ENCODE peak calls at places on chromosomes 2 and 18, in four cellular contexts. J is K562, M is suprapubic skin, O is sigmoid colon. D is an unnamed sample.
A peak's percentile ranks its signal among the peaks of the same experiment; 100 is the strongest.

GRCh38 chr2:29747786-29748470 is 173.5 kb downstream of the ALK start:
- DNase-seq in O (no peak), J (no peak), M (no peak), D (no peak)

GRCh38 chr2:86807462-86808275 is 17.0 kb upstream of the CD8A start:
- DNase-seq in O (no peak), J (no peak), M (no peak), D (no peak)

GRCh38 chr2:38098351-38099095 is 22.6 kb upstream of the CYP1B1 start:
- DNase-seq in J (no peak), M (no peak), O (no peak), D (no peak)

GRCh38 chr2:16763493-16763899 is 97.9 kb upstream of the CYRIA start:
- DNase-seq in M (no peak), J (no peak), O (no peak), D (no peak)

GRCh38 chr2:83517727-83518368 is 941.2 kb downstream of the SUCLG1 start:
- DNase-seq in M (no peak), O (no peak), J (peak; percentile 4), D (no peak)

GRCh38 chr18:25349926-25350560 is 1.9 kb downstream of the ZNF521 start:
- DNase-seq in M (peak; percentile 80), O (peak; percentile 68), J (no peak), D (no peak)

GRCh38 chr2:178404380-178404767 is 46.6 kb downstream of the PRKRA start:
- DNase-seq in M (no peak), J (peak; percentile 23), O (no peak), D (no peak)

GRCh38 chr2:128388414-128389032 is 69.9 kb upstream of the HS6ST1 start:
- DNase-seq in O (peak; percentile 14), M (peak; percentile 61), J (no peak), D (no peak)

GRCh38 chr2:57877811-57878572 is 168.6 kb upstream of the VRK2 start:
- DNase-seq in O (no peak), M (no peak), J (no peak), D (no peak)

GRCh38 chr18:49762191-49763077 is 50.9 kb downstream of the ACAA2 start:
- DNase-seq in O (no peak), J (no peak), M (peak; percentile 72), D (peak; percentile 88)

GRCh38 chr2:228321019-228321418 is 139.5 kb upstream of the SPHKAP start:
- DNase-seq in M (no peak), O (no peak), J (no peak), D (no peak)

GRCh38 chr2:149860276-149860921 is 272.8 kb upstream of the MMADHC start:
- DNase-seq in M (no peak), J (no peak), O (peak; percentile 65), D (no peak)

GRCh38 chr2:178484245-178485041 is 4.2 kb downstream of the PLEKHA3 start:
- DNase-seq in O (peak; percentile 61), J (peak; percentile 10), M (no peak), D (no peak)

DNA sequence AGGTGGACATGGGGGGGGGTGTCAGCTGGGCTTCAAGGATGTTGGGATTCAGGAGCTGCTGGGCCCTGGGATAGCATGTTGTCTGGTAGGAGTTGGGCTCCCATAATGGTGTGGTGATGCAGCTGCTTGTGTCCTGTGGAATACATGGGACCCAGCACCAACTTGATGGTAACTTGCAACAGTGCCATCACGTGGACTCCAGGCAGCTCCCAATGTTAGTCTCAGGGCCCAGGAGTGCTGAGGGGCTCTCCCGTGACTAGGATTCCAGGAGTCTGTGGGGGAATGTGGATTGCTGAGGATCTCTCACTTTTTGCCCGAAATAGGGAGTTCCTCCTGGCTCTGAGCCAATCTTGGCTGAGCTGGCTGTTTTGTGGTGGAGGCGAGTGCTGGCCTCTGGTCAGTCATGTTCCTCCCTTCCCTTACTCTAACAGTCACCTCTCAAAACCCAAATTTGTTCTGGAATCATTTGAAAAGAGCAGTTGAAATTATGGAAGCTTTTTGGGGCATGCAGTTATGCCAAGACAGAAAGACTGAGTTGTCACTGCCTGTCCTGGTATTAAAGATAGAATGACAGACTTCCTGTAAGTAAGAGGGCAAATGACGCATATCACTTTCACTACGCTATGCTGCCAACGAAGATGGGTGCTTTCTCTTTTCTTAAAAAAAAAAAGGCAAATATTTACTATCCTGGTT is 607.1 kb downstream of the ADCYAP1 start:
- DNase-seq in J (peak; percentile 43), M (no peak), O (no peak), D (no peak)
- H3K4me3 ChIP-seq in J (peak overlapping the region; percentile 16), M (no peak overlapping the region), O (no peak overlapping the region), D (no peak overlapping the region)

DNA sequence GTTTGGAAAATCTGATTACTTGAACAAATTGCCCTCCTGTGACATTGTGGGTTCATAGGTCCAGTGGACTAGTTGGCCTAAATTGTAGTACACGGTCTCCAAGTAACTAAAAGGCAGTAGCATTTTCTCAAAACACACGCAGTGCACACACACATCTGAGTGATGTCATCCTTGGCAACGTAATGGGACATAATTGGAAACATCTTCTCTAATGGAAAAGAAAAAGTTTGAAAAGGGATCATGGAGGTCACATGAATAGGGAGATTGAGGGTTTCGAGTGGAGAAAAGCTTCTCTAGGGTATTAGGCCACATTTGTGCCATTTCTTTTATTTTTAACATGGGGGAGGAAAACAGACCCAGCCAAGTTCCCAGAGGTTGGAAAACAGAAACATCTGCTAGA is 93.3 kb downstream of the MAP4K4 start:
- DNase-seq in J (no peak), O (no peak), M (no peak), D (no peak)
- TF ChIP-seq POLR2AphosphoS5 in J (no peak), O (peak; percentile 49), M (peak; percentile 63), D (peak; percentile 15)

GRCh38 chr2:237858294-237859081 is 935 bp upstream of the RAMP1 start:
- DNase-seq in M (no peak), O (peak; percentile 92), J (peak; percentile 57), D (peak; percentile 90)
- H3K4me3 ChIP-seq in M (peak overlapping the region; percentile 57), O (peak overlapping the region; percentile 81), J (no peak overlapping the region), D (peak overlapping the region; percentile 68)

DNA sequence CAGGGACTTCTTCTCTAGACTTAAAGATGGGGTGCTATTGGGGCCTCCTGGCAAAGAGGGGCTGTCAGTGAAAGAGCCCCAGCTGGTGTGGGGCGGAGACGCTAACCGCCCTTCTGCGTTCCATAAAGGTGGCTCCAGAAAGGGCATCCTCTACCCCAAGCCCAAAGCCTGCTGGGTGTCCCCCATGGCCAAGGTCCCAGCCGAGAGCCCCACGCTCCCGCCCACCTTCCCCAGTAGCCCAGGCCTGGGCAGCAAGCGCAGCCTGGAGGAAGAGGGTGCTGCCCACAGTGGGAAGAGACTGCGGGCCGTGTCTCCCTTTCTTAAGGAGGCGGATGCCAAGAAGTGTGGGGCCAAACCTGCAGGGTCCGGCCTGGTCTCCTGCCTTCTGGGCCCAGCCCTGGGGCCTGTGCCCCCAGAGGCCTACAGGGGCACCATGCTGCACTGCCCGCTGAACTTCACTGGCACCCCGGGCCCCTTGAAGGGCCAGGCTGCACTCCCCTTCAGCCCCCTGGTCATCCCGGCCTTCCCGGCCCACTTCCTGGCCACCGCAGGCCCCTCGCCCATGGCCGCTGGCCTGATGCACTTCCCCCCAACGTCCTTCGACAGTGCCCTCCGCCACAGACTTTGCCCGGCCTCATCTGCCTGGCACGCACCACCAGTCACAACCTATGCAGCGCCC is 15.2 kb downstream of the ARID5A start:
- DNase-seq in J (no peak), O (no peak), M (no peak), D (no peak)
- TF ChIP-seq POLR2AphosphoS5 in J (no peak), O (no peak), M (no peak), D (no peak)

GRCh38 chr18:35343936-35344735 is at the start of gene ZNF24:
- DNase-seq in M (peak; percentile 98), J (peak; percentile 98), O (peak; percentile 98), D (no peak)
- H3K4me3 ChIP-seq in M (peak within 1 kb of the TSS; percentile 88), J (peak within 1 kb of the TSS; percentile 91), O (peak within 1 kb of the TSS; percentile 96), D (peak within 1 kb of the TSS; percentile 100)

DNA sequence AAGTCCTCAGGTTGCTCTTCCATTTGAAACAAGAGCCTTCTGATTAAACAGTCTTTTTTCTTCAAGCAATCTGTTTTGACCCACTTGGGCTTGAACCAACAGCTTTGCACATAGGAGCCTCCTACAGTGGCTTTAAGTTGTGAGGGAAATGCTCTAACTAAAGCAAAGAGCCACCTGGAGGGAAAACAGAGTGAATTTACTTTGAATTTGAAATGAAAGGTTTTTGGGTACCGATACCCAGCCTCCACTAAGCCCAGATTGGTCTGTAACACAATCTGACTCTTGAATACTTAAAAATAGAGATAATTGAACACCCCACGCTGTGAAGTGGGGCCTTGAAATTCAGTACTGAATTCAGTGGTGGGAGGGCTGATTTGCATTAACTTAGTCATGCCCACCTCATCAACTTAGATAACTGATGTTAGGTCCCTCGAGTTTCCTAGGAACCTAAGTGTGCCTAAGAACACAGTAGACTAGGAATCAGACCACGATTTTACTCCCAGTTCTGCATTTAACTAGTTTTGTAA is 56.3 kb upstream of the ACVR1C start:
- DNase-seq in O (no peak), J (no peak), M (no peak), D (no peak)
- TF ChIP-seq POLR2AphosphoS5 in O (no peak), J (no peak), M (no peak), D (no peak)

GRCh38 chr2:65782996-65783650 is 350.7 kb upstream of the SPRED2 start:
- DNase-seq in O (no peak), M (no peak), J (no peak), D (no peak)

GRCh38 chr2:65778126-65778525 is 345.7 kb upstream of the SPRED2 start:
- DNase-seq in M (no peak), O (no peak), J (no peak), D (no peak)

GRCh38 chr2:65782186-65782585 is 349.8 kb upstream of the SPRED2 start:
- DNase-seq in J (no peak), O (no peak), M (no peak), D (no peak)

GRCh38 chr2:65781756-65782155 is 349.4 kb upstream of the SPRED2 start:
- DNase-seq in M (no peak), J (no peak), O (no peak), D (no peak)

DNA sequence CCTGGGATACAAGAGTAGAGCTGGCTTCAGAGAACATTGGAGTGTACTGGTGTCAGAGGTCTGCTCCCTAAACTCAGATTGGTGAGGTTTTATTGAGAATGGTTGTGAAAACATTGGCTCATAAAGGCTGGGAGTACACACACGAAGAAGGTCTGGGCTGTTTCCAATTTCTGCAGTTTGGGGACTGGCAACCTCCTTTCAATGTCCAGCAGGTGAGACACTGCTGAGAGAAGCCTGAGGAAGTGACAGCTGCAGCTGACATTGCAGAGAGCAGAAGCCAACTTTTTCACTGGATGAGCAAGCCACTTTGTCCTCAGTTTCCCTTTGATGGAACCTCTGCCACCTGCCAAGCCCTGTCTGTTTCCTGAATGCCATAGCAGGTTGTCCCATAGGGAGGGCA is 346.6 kb upstream of the SPRED2 start:
- DNase-seq in J (no peak), M (no peak), O (no peak), D (no peak)
- H3K4me3 ChIP-seq in J (no peak overlapping the region), M (no peak overlapping the region), O (no peak overlapping the region), D (no peak overlapping the region)

DNA sequence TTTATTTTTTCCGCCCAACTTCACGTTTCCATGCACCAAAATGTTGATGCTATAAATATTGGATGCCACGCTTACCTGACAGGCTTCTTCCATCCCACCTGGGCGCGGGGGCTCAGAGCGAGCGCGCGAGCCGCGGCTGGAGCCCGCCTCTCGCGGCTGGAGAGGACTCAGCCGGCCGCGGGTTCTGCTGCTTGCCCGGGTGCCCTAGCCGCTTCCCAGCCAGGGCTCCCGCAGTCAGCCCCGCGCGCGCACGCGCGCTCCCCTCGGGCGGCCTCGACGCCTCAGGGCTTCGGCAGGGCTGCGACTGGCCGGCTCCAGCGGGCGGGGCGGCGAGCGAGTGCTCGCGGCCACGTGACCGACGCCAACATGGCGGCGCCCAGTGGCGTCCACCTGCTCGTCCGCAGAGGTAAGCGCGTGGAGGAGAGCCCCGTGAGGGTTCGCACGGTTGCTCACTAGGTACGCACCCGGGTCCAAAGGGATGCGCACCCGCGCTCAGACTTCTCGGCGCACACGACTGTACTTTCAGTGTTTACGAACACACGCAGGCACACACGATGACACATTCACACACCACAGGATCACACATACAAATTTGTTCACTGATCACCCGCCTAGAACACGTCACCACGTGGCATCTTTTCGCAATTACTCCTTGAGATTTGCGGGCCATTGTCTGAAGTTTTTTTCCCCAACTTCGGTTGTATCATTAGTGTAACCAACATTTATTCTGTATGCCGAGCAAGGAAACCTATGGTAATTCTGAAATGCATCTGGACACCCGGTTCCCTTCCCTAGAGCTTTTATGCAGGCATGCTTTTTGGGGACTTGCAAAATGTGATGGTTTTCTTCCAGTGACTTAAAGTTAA is at the start of gene METAP1D:
- DNase-seq in M (peak; percentile 81), O (peak; percentile 93), J (peak; percentile 98), D (no peak)
- TF ChIP-seq POLR2AphosphoS5 in M (no peak), O (peak; percentile 72), J (peak; percentile 49), D (no peak)

D was measured in vagina.